ENCODE peak calls at places on chromosomes 16 and 17, in nine cellular contexts. M is HFF-Myc; Q is skeletal muscle cell; F is AG08396; T is activated naive CD8-positive, alpha-beta T cell treated with anti-CD3 and anti-CD28 coated beads for 36 hours; L is IMR-90; S is EH; U is astrocyte of the hippocampus; X is ovary. J is an unnamed sample.
A peak's percentile ranks its signal among the peaks of the same experiment; 100 is the strongest.

GRCh38 chr17:2821868-2822267 is 25.6 kb downstream of the RAP1GAP2 start:
- DNase-seq in L (no peak), Q (no peak), X (no peak), F (no peak), T (no peak), S (no peak), U (no peak), M (no peak), J (no peak)

GRCh38 chr17:81347437-81347836 is 47.8 kb upstream of the BAHCC1 start:
- DNase-seq in S (no peak), F (no peak), X (no peak), T (no peak), U (no peak), L (no peak), M (no peak), Q (no peak), J (no peak)

GRCh38 chr17:3738562-3739295 is 15.0 kb downstream of the HASPIN start:
- DNase-seq in T (peak; percentile 75), L (peak; percentile 10), U (peak; percentile 61), F (no peak), M (no peak), X (no peak), S (no peak), Q (no peak), J (no peak)

GRCh38 chr17:4806770-4807533 is at the start of gene PLD2:
- DNase-seq in T (peak; percentile 93), X (peak; percentile 81), L (peak; percentile 67), Q (peak; percentile 30), U (peak; percentile 95), S (peak; percentile 86), M (no peak), F (peak; percentile 99), J (peak; percentile 24)

GRCh38 chr17:42675984-42676423 is 790 bp downstream of the PLEKHH3 start:
- DNase-seq in M (no peak), X (peak; percentile 74), S (peak; percentile 58), L (peak; percentile 45), Q (no peak), F (peak; percentile 74), U (peak; percentile 76), T (no peak), J (no peak)

GRCh38 chr16:21563676-21564075 is 35.7 kb upstream of the METTL9 start:
- DNase-seq in L (no peak), Q (no peak), U (no peak), X (no peak), T (no peak), S (no peak), M (no peak), F (no peak), J (no peak)

GRCh38 chr17:48439473-48439872 is 9.5 kb upstream of the SKAP1 start:
- DNase-seq in M (no peak), F (no peak), X (no peak), S (no peak), U (no peak), L (no peak), Q (no peak), T (peak; percentile 39), J (no peak)

GRCh38 chr17:75875182-75875939 is 3.0 kb downstream of the TRIM47 start:
- DNase-seq in X (peak; percentile 71), U (peak; percentile 34), M (no peak), T (no peak), Q (no peak), S (no peak), F (no peak), L (no peak), J (no peak)

GRCh38 chr16:82892327-82892726 is 265.6 kb downstream of the CDH13 start:
- DNase-seq in S (peak; percentile 62), X (no peak), Q (no peak), U (no peak), L (no peak), T (no peak), F (no peak), M (no peak), J (no peak)

GRCh38 chr17:67425571-67426160 is 48.6 kb downstream of the PITPNC1 start:
- DNase-seq in U (no peak), Q (no peak), S (no peak), T (no peak), X (no peak), L (no peak), F (no peak), M (no peak), J (no peak)

GRCh38 chr17:386145-386876 is 33.7 kb upstream of the RPH3AL start:
- DNase-seq in X (peak; percentile 90), L (no peak), T (peak; percentile 74), M (no peak), U (peak; percentile 78), Q (no peak), S (peak; percentile 51), F (peak; percentile 95), J (no peak)

GRCh38 chr16:12589676-12590075 is 214.0 kb downstream of the CPPED1 start:
- DNase-seq in S (no peak), M (no peak), L (no peak), T (no peak), F (no peak), X (no peak), U (no peak), Q (no peak), J (no peak)

GRCh38 chr17:56754523-56755208 is 79.1 kb downstream of the C17orf67 start:
- DNase-seq in X (no peak), T (no peak), U (peak; percentile 42), S (peak; percentile 89), F (peak; percentile 67), Q (no peak), L (peak; percentile 56), M (no peak), J (peak; percentile 37)

GRCh38 chr17:79933863-79934652 is 94.8 kb upstream of the CBX4 start:
- DNase-seq in S (peak; percentile 30), X (no peak), L (peak; percentile 26), Q (no peak), F (no peak), T (no peak), U (no peak), M (no peak), J (no peak)

GRCh38 chr16:8892101-8892575 is 10.0 kb downstream of the LITAFD start:
- DNase-seq in F (no peak), U (no peak), L (no peak), S (no peak), X (no peak), T (no peak), M (no peak), Q (no peak), J (no peak)

GRCh38 chr16:82655315-82655714 is 28.5 kb downstream of the CDH13 start:
- DNase-seq in M (peak; percentile 91), F (peak; percentile 68), Q (peak; percentile 75), L (peak; percentile 94), T (peak; percentile 57), S (peak; percentile 98), X (no peak), U (peak; percentile 77), J (no peak)

GRCh38 chr17:38415250-38416194 is 12.7 kb upstream of the ARHGAP23 start:
- DNase-seq in Q (no peak), T (peak; percentile 63), S (peak; percentile 78), L (peak; percentile 69), M (no peak), X (no peak), F (peak; percentile 72), U (peak; percentile 41), J (no peak)

GRCh38 chr17:63478814-63479494 is 2.1 kb downstream of the ACE start:
- DNase-seq in Q (peak; percentile 62), X (peak; percentile 60), L (peak; percentile 92), S (peak; percentile 97), M (peak; percentile 77), F (peak; percentile 99), T (peak; percentile 77), U (peak; percentile 92), J (peak; percentile 56)

GRCh38 chr17:40118093-40118492 is 3.7 kb upstream of the MSL1 start:
- DNase-seq in U (no peak), T (no peak), S (no peak), F (no peak), X (no peak), Q (no peak), M (no peak), L (no peak), J (no peak)

GRCh38 chr17:15348030-15348429 is 6.6 kb upstream of the TEKT3 start:
- DNase-seq in F (no peak), S (peak; percentile 50), M (no peak), L (peak; percentile 34), T (no peak), Q (no peak), U (peak; percentile 50), X (no peak), J (no peak)

GRCh38 chr17:76452102-76452645 is 778 bp downstream of the UBE2O start:
- DNase-seq in M (no peak), T (no peak), Q (no peak), U (no peak), F (no peak), L (no peak), S (peak; percentile 40), X (no peak), J (no peak)

GRCh38 chr16:56610017-56610608 is 1.7 kb downstream of the MT2A start:
- DNase-seq in F (no peak), T (peak; percentile 80), S (peak; percentile 89), X (no peak), M (no peak), U (peak; percentile 73), Q (peak; percentile 94), L (peak; percentile 97), J (no peak)

GRCh38 chr17:82503728-82504308 is 15.7 kb upstream of the FOXK2 start:
- DNase-seq in X (no peak), S (no peak), Q (no peak), T (no peak), F (no peak), L (no peak), M (no peak), U (no peak), J (no peak)

GRCh38 chr17:80889897-80890550 is 101.6 kb upstream of the CHMP6 start:
- DNase-seq in F (no peak), T (no peak), U (no peak), L (no peak), S (no peak), M (no peak), Q (no peak), X (no peak), J (no peak)

GRCh38 chr17:38703742-38704644 is 1.1 kb upstream of the MLLT6 start:
- DNase-seq in S (peak; percentile 25), F (peak; percentile 46), L (no peak), T (peak; percentile 87), M (no peak), X (peak; percentile 94), U (peak; percentile 53), Q (no peak), J (no peak)

GRCh38 chr17:20073056-20073979 is 64.2 kb downstream of the SPECC1 start:
- DNase-seq in F (no peak), Q (no peak), M (no peak), U (peak; percentile 69), T (peak; percentile 27), X (peak; percentile 60), S (no peak), L (peak; percentile 10), J (no peak)

GRCh38 chr17:2179615-2180295 is 123.8 kb downstream of the SMG6 start:
- DNase-seq in T (no peak), M (peak; percentile 99), F (peak; percentile 48), L (peak; percentile 98), X (peak; percentile 83), S (peak; percentile 96), U (peak; percentile 95), Q (peak; percentile 99), J (peak; percentile 99)

GRCh38 chr17:47295874-47296255 is 27.9 kb upstream of the EFCAB13 start:
- DNase-seq in F (no peak), X (no peak), S (no peak), U (no peak), T (no peak), L (no peak), M (no peak), Q (no peak), J (no peak)

GRCh38 chr17:48510761-48511604 is 19.8 kb downstream of the HOXB1 start:
- DNase-seq in S (no peak), L (peak; percentile 71), U (no peak), X (no peak), F (no peak), Q (peak; percentile 79), M (no peak), T (peak; percentile 18), J (no peak)

J was measured in smooth muscle cell of the brain vasculature.